ENCODE peak calls at places on chromosomes 13 and 19, in seven cellular contexts. A, U, H, G, M, R and D are unnamed samples.

GRCh38 chr19:19738564-19738963 is 5.7 kb upstream of the ZNF14 start:
- DNase-seq in A (no peak), U (no peak), H (no peak), G (no peak), M (no peak), R (no peak), D (no peak)

GRCh38 chr13:37453246-37453645 is 145.3 kb downstream of the POSTN start:
- DNase-seq in A (no peak), U (no peak), H (no peak), G (no peak), M (no peak), R (no peak), D (no peak)

GRCh38 chr19:40347476-40348124 is 597 bp downstream of the C19orf47 start:
- DNase-seq in A (no peak), U (no peak), H (no peak), G (no peak), M (no peak), R (peak), D (no peak)

GRCh38 chr19:6044056-6044805 is 66.1 kb downstream of the RFX2 start:
- DNase-seq in A (no peak), U (no peak), H (no peak), G (no peak), M (no peak), R (no peak), D (no peak)

GRCh38 chr13:36776175-36776574 is 42.8 kb upstream of the RFXAP start:
- DNase-seq in A (no peak), U (no peak), H (no peak), G (no peak), M (no peak), R (no peak), D (no peak)

GRCh38 chr19:43430976-43431375 is 16.3 kb downstream of the TEX101 start:
- DNase-seq in A (no peak), U (no peak), H (no peak), G (no peak), M (no peak), R (no peak), D (no peak)

GRCh38 chr13:95229855-95230254 is 71.4 kb downstream of the ABCC4 start:
- DNase-seq in A (no peak), U (no peak), H (no peak), G (no peak), M (no peak), R (no peak), D (no peak)

GRCh38 chr19:51458051-51458645 is at the start of gene SIGLEC8:
- DNase-seq in A (no peak), U (no peak), H (no peak), G (no peak), M (no peak), R (peak), D (no peak)

GRCh38 chr13:36418022-36418805 is 14.1 kb upstream of the CCNA1 start:
- DNase-seq in A (no peak), U (no peak), H (no peak), G (no peak), M (no peak), R (no peak), D (peak)

GRCh38 chr19:46602392-46603194 is 1.5 kb downstream of the CALM3 start:
- DNase-seq in A (no peak), U (peak), H (no peak), G (no peak), M (no peak), R (peak), D (no peak)

GRCh38 chr13:50152224-50152623 is 137.0 kb downstream of the KCNRG start:
- DNase-seq in A (no peak), U (no peak), H (no peak), G (no peak), M (no peak), R (no peak), D (peak)

GRCh38 chr13:73943137-73943964 is 190.9 kb downstream of the KLF12 start:
- DNase-seq in A (no peak), U (no peak), H (no peak), G (no peak), M (no peak), R (no peak), D (no peak)

GRCh38 chr13:61192826-61193225 is 222.8 kb downstream of the PCDH20 start:
- DNase-seq in A (no peak), U (no peak), H (no peak), G (no peak), M (no peak), R (no peak), D (no peak)

GRCh38 chr13:97125051-97125809 is 96.9 kb upstream of the MBNL2 start:
- DNase-seq in A (no peak), U (peak), H (peak), G (peak), M (no peak), R (no peak), D (peak)

DNA sequence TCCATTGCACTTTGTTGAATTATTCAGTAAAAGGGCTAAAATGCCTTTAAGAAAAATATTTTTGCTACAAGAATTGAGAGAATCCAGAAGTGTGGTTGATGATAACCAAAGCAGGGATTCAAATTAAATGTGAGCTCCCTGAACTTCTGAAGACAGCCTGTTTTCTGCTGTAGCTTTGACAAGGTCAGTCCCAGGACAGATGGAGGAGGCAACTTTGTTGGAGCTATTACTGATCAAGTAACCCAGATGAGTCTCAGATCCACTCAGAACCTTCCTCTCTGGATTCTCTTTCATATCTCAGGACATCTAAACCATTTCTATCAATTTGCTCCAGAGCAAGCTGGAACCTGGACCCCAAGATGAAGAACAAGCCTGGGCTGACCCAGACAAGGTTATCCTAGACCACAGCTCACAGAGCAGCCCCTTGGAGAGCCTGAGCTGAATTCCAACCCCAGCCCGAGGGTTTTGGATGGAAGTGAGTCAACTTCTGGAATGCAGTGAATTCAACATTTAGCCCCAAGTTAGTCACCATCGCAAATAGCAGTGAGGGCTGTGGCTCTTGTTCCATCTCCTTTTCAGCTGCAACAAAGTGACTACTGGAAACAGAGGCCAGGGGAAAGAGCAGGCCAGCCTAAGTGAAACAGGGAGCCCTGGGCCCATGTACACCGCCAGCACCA is 137.8 kb upstream of the TSC22D1 start:
- DNase-seq in A (no peak), U (peak), H (peak), G (no peak), M (no peak), R (no peak), D (peak)
- TF ChIP-seq CTCF in A (no peak), U (no peak), H (no peak), G (no peak), M (no peak), R (no peak), D (no peak)

GRCh38 chr19:55097864-55098715 is 19.3 kb downstream of the PPP1R12C start:
- DNase-seq in A (no peak), U (peak), H (no peak), G (no peak), M (no peak), R (no peak), D (no peak)

GRCh38 chr19:55098716-55099556 is 18.5 kb downstream of the PPP1R12C start:
- DNase-seq in A (no peak), U (peak), H (no peak), G (no peak), M (no peak), R (no peak), D (no peak)

GRCh38 chr19:55103190-55103589 is 14.2 kb downstream of the PPP1R12C start:
- DNase-seq in A (no peak), U (no peak), H (no peak), G (no peak), M (no peak), R (no peak), D (no peak)

GRCh38 chr19:55101261-55101660 is 16.2 kb downstream of the PPP1R12C start:
- DNase-seq in A (no peak), U (no peak), H (no peak), G (no peak), M (no peak), R (no peak), D (no peak)

DNA sequence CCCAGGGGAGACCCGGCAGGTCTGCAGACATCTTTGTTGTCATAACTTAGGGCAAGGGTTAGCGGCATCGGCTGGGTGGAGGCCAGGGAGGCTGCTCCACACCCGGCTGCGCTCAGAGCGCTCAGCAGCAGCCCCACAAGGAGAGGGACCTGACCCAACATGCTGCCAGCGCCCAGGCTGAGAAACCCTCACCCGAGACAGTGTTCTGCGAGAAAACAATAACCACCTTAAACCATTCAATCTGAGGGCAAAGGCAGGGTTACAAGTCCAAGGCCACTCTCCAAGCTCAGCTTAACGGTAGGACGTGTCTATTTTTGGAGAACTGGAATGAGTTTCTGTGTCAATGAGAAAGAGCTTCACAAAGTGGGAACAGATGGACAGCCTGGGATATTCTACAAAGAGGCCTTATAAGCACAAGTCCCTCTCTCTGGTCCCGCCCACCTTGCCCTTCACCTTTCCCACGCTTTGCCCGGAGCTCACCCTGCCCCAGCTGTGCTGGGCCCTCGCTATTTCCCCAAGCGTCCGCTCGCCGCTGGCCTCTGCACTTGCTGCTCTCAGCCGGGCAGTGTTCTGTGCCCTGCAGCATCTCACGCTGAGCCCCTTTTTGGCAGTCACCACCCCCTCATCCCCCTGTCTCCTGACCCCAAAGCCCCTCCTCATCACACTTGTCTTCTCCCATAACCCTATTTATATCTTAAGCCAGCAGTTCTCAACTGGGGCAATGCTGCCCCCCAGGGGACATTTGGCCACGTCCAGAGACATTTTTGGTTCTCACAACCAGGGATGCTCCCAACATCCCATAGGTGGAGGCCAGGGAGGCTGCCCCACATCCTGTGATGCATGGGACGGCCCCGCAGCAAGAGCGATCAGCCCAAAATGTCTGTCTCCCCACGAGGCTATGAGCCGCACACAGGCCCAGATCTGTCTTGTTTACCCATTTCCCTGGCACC is 17.6 kb downstream of the PPP1R12C start:
- DNase-seq in A (no peak), U (no peak), H (no peak), G (no peak), M (no peak), R (no peak), D (no peak)
- TF ChIP-seq CTCF in A (no peak), U (no peak), H (peak), G (no peak), M (peak), R (no peak), D (peak)

GRCh38 chr13:24541127-24541475 is 28.5 kb upstream of the PARP4 start:
- DNase-seq in A (no peak), U (no peak), H (no peak), G (no peak), M (no peak), R (no peak), D (no peak)

GRCh38 chr13:24539500-24540165 is 27.1 kb upstream of the PARP4 start:
- DNase-seq in A (no peak), U (no peak), H (no peak), G (no peak), M (no peak), R (no peak), D (no peak)

DNA sequence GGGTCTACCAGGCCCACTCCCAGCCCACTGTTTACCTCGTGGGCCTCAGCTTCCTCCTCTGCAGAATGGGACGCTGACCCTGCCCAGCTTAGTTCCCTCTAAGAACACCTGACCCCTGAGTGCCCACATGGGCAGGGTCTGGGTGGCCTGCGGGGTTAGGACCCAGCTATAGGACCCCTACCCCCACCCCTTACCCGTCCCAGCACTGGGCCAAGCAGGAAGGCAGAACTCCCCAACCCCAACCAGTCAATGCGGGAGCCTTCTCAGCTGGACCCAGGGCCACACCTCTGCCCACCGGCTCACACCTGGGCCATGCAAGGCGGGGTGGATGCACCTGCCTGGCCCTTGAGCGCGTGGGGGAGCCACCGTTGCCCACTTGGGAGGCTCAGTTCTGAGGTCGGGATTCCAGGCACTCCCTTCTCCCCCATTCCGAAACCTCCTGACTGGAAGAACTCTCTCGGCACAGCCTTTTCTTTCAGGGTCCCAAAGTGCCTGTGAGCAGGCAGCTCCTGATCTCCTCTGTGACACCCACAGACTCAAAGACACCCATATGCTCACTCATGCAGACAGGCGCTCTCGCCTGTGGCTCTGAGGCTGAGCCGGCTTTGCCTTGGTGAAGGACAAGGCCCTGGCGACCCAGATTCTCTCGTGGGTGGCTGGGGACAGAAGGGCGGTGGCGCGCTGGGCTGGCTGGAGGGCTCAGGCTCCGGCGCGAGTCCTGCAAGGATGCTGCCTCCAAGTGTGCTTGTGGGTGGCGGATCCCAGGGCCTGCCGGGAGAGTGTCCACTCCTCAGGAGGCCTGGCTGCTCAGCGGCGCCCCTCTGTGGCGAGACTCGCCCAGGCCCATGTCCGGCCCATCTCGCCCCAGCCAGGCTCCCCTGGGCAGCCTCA is 27.9 kb upstream of the PARP4 start:
- DNase-seq in A (no peak), U (no peak), H (no peak), G (no peak), M (peak), R (peak), D (no peak)
- TF ChIP-seq CTCF in A (no peak), U (no peak), H (peak), G (no peak), M (peak), R (no peak), D (peak)

DNA sequence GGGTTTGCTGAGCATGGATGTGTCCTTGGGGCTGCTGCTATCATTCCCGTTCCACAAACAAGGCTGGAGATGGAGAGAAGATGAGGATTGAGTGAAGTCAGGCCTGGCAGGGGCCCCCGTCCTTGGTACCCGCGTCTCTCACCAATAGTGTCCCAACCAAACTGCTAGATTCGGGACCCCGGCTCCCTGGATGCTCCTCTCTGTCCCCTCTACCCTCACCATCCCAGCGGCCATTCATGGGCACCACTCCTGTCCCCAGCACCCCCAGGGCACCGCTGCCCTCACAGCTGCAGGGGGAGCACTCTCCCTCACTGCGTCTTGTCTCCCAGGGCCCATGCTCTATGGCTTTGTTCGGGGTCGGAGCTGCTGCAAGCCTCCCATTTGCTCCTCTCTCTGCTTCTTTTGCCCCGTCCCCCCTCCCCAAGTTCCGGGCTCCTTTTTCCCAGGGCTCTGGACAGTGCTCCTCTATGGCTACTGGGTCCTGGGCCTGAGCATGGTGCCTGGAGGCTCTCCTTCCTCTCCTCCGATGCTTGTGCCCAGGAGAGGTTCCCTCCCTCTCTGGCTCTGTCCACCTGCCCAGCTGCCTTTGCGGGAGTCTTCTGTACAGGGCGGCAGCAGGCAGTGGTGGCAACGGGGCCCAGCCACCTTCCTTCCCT is 219.5 kb downstream of the TEX29 start:
- DNase-seq in A (no peak), U (no peak), H (no peak), G (no peak), M (no peak), R (peak), D (no peak)
- TF ChIP-seq CTCF in A (no peak), U (no peak), H (no peak), G (no peak), M (no peak), R (no peak), D (no peak)

GRCh38 chr13:108214511-108215383 is 589 bp downstream of the LIG4 start:
- DNase-seq in A (no peak), U (no peak), H (no peak), G (no peak), M (no peak), R (peak), D (no peak)

GRCh38 chr13:108220042-108220441 is 1.9 kb downstream of the ABHD13 start:
- DNase-seq in A (no peak), U (no peak), H (no peak), G (no peak), M (no peak), R (no peak), D (no peak)

GRCh38 chr13:108213946-108214345 is 1.4 kb downstream of the LIG4 start:
- DNase-seq in A (no peak), U (no peak), H (no peak), G (no peak), M (no peak), R (no peak), D (no peak)

GRCh38 chr13:108215428-108215827 is at the start of gene LIG4:
- DNase-seq in A (no peak), U (peak), H (peak), G (peak), M (peak), R (peak), D (peak)

GRCh38 chr13:108218044-108218974 is at the start of gene ABHD13:
- DNase-seq in A (peak), U (peak), H (no peak), G (peak), M (peak), R (peak), D (peak)
- TF ChIP-seq CTCF in A (no peak), U (no peak), H (no peak), G (no peak), M (peak), R (no peak), D (no peak)

GRCh38 chr19:1270854-1271527 is 1.9 kb downstream of the CIRBP start:
- DNase-seq in A (no peak), U (no peak), H (no peak), G (no peak), M (no peak), R (peak), D (no peak)

GRCh38 chr19:1270168-1270853 is 1.2 kb downstream of the CIRBP start:
- DNase-seq in A (no peak), U (no peak), H (no peak), G (peak), M (no peak), R (peak), D (no peak)

GRCh38 chr19:1268392-1269064 is 604 bp upstream of the CIRBP start:
- DNase-seq in A (no peak), U (no peak), H (no peak), G (no peak), M (no peak), R (peak), D (no peak)

GRCh38 chr19:1269065-1269477 is at the start of gene CIRBP:
- DNase-seq in A (peak), U (peak), H (peak), G (peak), M (peak), R (peak), D (peak)

DNA sequence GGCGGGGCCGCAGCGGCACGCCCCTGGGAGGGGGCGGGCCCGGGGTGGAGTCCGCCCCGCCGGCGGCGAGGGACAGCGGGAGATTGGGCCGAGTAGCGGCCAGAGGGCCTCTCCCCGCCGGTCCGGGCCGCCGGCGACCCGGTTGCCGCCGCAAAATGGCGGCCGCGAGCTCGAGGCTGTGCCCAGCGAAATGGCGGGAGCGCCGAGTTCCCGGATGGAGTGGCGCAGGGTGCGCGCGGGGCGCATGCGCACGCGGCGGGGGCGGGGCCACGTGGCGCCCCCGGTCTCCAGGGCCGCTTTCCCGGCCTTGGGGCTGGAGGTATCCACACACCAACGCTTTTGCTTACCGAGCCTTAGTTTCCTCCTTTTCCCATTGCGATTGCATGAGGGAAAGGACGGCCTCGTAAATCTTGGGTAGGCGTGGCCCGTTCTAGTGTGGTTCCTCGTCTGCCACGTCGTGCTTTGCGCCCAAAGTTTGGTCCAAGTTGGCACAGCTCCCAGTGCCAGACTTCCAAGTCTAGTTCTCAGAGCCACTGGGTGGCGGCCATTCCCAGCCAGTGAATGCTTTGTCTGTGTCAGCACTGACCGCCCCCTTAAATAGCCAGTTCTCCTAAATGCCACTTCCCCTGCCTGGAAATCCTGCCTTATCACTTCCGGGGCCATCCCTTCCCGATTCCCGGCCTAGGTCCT is 491 bp downstream of the CIRBP start:
- DNase-seq in A (no peak), U (no peak), H (no peak), G (peak), M (peak), R (peak), D (peak)
- TF ChIP-seq CTCF in A (no peak), U (no peak), H (peak), G (no peak), M (no peak), R (no peak), D (peak)